ENCODE peak calls at places on chromosomes 16 and 17, in eight cellular contexts. W, Z, T, P, Y, I, V and N are unnamed samples.

GRCh38 chr16:89152831-89153700 is 18.5 kb upstream of the CDH15 start:
- DNase-seq in P (no peak), W (no peak), Z (no peak), I (no peak), V (no peak), Y (no peak), T (no peak), N (no peak)

GRCh38 chr16:88052661-88053060 is 101.4 kb downstream of the BANP start:
- DNase-seq in T (no peak), P (no peak), V (no peak), Z (no peak), I (no peak), W (no peak), Y (no peak), N (no peak)

GRCh38 chr17:79827179-79827578 is 12.1 kb downstream of the CBX4 start:
- DNase-seq in Z (no peak), V (no peak), I (no peak), W (no peak), Y (no peak), T (no peak), P (no peak), N (no peak)

GRCh38 chr17:4584125-4584834 is at the start of gene SMTNL2:
- DNase-seq in Z (peak), I (no peak), V (peak), W (no peak), P (peak), T (no peak), Y (no peak), N (no peak)

GRCh38 chr17:29089601-29090044 is 46.7 kb downstream of the PIPOX start:
- DNase-seq in I (no peak), W (no peak), Z (no peak), P (no peak), V (no peak), Y (no peak), T (no peak), N (no peak)

GRCh38 chr16:1674751-1675664 is 3.1 kb upstream of the JPT2 start:
- DNase-seq in P (no peak), I (peak), Y (no peak), Z (no peak), V (no peak), W (no peak), T (peak), N (no peak)

GRCh38 chr16:30446203-30446595 is 525 bp upstream of the SEPHS2 start:
- DNase-seq in V (no peak), T (no peak), P (no peak), I (no peak), Z (no peak), W (no peak), Y (no peak), N (no peak)

GRCh38 chr16:73095885-73096341 is 48.0 kb upstream of the ZFHX3 start:
- DNase-seq in T (no peak), I (no peak), P (no peak), V (no peak), W (no peak), Y (peak), Z (no peak), N (no peak)

GRCh38 chr17:63579633-63580032 is 21.1 kb upstream of the TACO1 start:
- DNase-seq in Y (no peak), T (no peak), Z (no peak), V (no peak), I (no peak), W (peak), P (no peak), N (no peak)

GRCh38 chr16:73713817-73714495 is 582.7 kb upstream of the PSMD7 start:
- DNase-seq in I (peak), P (no peak), T (no peak), W (no peak), V (no peak), Y (peak), Z (peak), N (no peak)

GRCh38 chr17:1491406-1492248 is 859 bp downstream of the MYO1C start:
- DNase-seq in P (no peak), T (peak), Z (peak), I (peak), W (peak), Y (peak), V (peak), N (no peak)

GRCh38 chr17:73541111-73541510 is 103.1 kb downstream of the SDK2 start:
- DNase-seq in V (no peak), I (no peak), P (no peak), Y (no peak), T (no peak), Z (no peak), W (no peak), N (no peak)

GRCh38 chr16:4288148-4288921 is 15.5 kb upstream of the TFAP4 start:
- DNase-seq in T (peak), Z (peak), P (peak), V (peak), I (peak), Y (peak), W (peak), N (peak)

GRCh38 chr17:83161298-83162034 is 82.1 kb downstream of the METRNL start:
- DNase-seq in T (peak), Y (peak), I (peak), P (peak), Z (no peak), V (no peak), W (peak), N (no peak)

GRCh38 chr17:72613411-72614292 is 478.8 kb downstream of the SLC39A11 start:
- DNase-seq in Z (no peak), P (no peak), V (no peak), I (peak), Y (no peak), T (peak), W (no peak), N (no peak)

GRCh38 chr16:5616841-5617240 is 519.2 kb upstream of the EEF2KMT start:
- DNase-seq in P (no peak), I (no peak), W (no peak), Y (no peak), Z (no peak), V (no peak), T (no peak), N (no peak)

GRCh38 chr17:946510-947236 is 32.9 kb downstream of the NXN start:
- DNase-seq in V (no peak), Z (no peak), I (no peak), T (no peak), P (no peak), Y (no peak), W (no peak), N (no peak)

GRCh38 chr17:7610641-7611040 is 4.1 kb downstream of the FXR2 start:
- DNase-seq in P (no peak), T (no peak), V (no peak), I (no peak), Y (no peak), W (no peak), Z (no peak), N (no peak)

GRCh38 chr16:70777973-70778406 is 23.0 kb downstream of the VAC14 start:
- DNase-seq in T (no peak), Y (no peak), V (no peak), Z (no peak), P (no peak), W (no peak), I (peak), N (no peak)

GRCh38 chr17:1992541-1992940 is 32.6 kb downstream of the RTN4RL1 start:
- DNase-seq in Y (no peak), I (no peak), W (no peak), V (no peak), T (no peak), P (no peak), Z (no peak), N (no peak)

GRCh38 chr17:60163108-60163784 is 13.5 kb downstream of the CA4 start:
- DNase-seq in V (no peak), I (no peak), T (no peak), Z (no peak), Y (no peak), W (no peak), P (no peak), N (no peak)